ENCODE peak calls at places on chromosomes 13 and 19, in four cellular contexts. One of them, this sample, is unnamed.

GRCh38 chr19:46963093-46963734 is 56.4 kb upstream of the NPAS1 start:
- DNase-seq in tibial artery: no peak
- DNase-seq in CD8-positive, alpha-beta memory T cell: no peak
- DNase-seq in GM23338: no peak
- DNase-seq in this sample: no peak

GRCh38 chr13:25722893-25723292 is 328.9 kb downstream of the SHISA2 start:
- DNase-seq in tibial artery: no peak
- DNase-seq in CD8-positive, alpha-beta memory T cell: no peak
- DNase-seq in GM23338: no peak
- DNase-seq in this sample: no peak

GRCh38 chr19:6313398-6313969 is 19.9 kb downstream of the ACER1 start:
- DNase-seq in tibial artery: no peak
- DNase-seq in CD8-positive, alpha-beta memory T cell: no peak
- DNase-seq in GM23338: no peak
- DNase-seq in this sample: no peak

GRCh38 chr13:62997038-62997619 is 1581.5 kb upstream of the PCDH20 start:
- DNase-seq in tibial artery: no peak
- DNase-seq in CD8-positive, alpha-beta memory T cell: no peak
- DNase-seq in GM23338: no peak
- DNase-seq in this sample: no peak

GRCh38 chr19:7970716-7971448 is 27.4 kb upstream of the TIMM44 start:
- DNase-seq in tibial artery: no peak
- DNase-seq in CD8-positive, alpha-beta memory T cell: no peak
- DNase-seq in GM23338: peak; percentile 94
- DNase-seq in this sample: no peak

GRCh38 chr19:50332264-50333038 is 3.3 kb upstream of the KCNC3 start:
- DNase-seq in tibial artery: no peak
- DNase-seq in CD8-positive, alpha-beta memory T cell: no peak
- DNase-seq in GM23338: peak; percentile 86
- DNase-seq in this sample: no peak

GRCh38 chr19:54188224-54188871 is 1.0 kb downstream of the MBOAT7 start:
- DNase-seq in tibial artery: no peak
- DNase-seq in CD8-positive, alpha-beta memory T cell: peak; percentile 58
- DNase-seq in GM23338: peak; percentile 45
- DNase-seq in this sample: no peak

GRCh38 chr19:27858981-27859581 is 1353.9 kb downstream of the UQCRFS1 start:
- DNase-seq in tibial artery: no peak
- DNase-seq in CD8-positive, alpha-beta memory T cell: no peak
- DNase-seq in GM23338: no peak
- DNase-seq in this sample: no peak

GRCh38 chr19:48837081-48837524 is 812 bp upstream of the HSD17B14 start:
- DNase-seq in tibial artery: peak; percentile 96
- DNase-seq in CD8-positive, alpha-beta memory T cell: peak; percentile 80
- DNase-seq in GM23338: peak; percentile 99
- DNase-seq in this sample: peak; percentile 78

GRCh38 chr13:48580185-48580803 is 47.4 kb upstream of the RCBTB2 start:
- DNase-seq in tibial artery: peak; percentile 79
- DNase-seq in CD8-positive, alpha-beta memory T cell: peak; percentile 70
- DNase-seq in GM23338: peak; percentile 84
- DNase-seq in this sample: peak; percentile 72

GRCh38 chr19:18377026-18377425 is 8.9 kb upstream of the GDF15 start:
- DNase-seq in tibial artery: no peak
- DNase-seq in CD8-positive, alpha-beta memory T cell: no peak
- DNase-seq in GM23338: no peak
- DNase-seq in this sample: no peak

GRCh38 chr13:21902709-21903098 is 231.8 kb downstream of the FGF9 start:
- DNase-seq in tibial artery: no peak
- DNase-seq in CD8-positive, alpha-beta memory T cell: no peak
- DNase-seq in GM23338: no peak
- DNase-seq in this sample: no peak

GRCh38 chr13:109146912-109147624 is 517.7 kb downstream of the MYO16 start:
- DNase-seq in tibial artery: no peak
- DNase-seq in CD8-positive, alpha-beta memory T cell: no peak
- DNase-seq in GM23338: no peak
- DNase-seq in this sample: no peak

GRCh38 chr13:109146393-109146792 is 517.0 kb downstream of the MYO16 start:
- DNase-seq in tibial artery: no peak
- DNase-seq in CD8-positive, alpha-beta memory T cell: no peak
- DNase-seq in GM23338: no peak
- DNase-seq in this sample: no peak

GRCh38 chr13:109145631-109146030 is 516.2 kb downstream of the MYO16 start:
- DNase-seq in tibial artery: no peak
- DNase-seq in CD8-positive, alpha-beta memory T cell: no peak
- DNase-seq in GM23338: peak; percentile 70
- DNase-seq in this sample: peak; percentile 48

GRCh38 chr13:109150691-109151090 is 521.3 kb downstream of the MYO16 start:
- DNase-seq in tibial artery: no peak
- DNase-seq in CD8-positive, alpha-beta memory T cell: no peak
- DNase-seq in GM23338: no peak
- DNase-seq in this sample: no peak

DNA sequence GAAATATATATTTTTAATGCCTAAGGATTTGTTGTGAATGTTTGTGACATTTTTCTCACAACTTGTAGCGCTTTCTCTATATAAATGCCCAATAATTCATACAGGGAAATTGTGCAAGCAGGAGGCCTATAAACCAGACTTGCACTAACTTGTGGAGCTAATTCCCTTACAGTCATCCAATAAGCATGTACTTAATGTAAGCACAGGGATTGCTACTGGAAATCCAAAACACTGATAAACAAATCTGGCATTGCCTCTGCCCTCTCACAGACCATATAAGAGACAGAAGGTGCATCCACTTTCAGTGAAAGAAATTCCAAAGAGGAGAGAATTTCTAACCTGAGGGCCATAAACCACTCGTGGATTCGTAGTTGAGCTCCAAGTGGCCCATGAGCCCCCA is 518.8 kb downstream of the MYO16 start:
- DNase-seq in tibial artery: no peak
- DNase-seq in CD8-positive, alpha-beta memory T cell: no peak
- DNase-seq in GM23338: no peak
- DNase-seq in this sample: no peak
- H3K27ac ChIP-seq in tibial artery: no peak overlapping the region
- H3K27ac ChIP-seq in CD8-positive, alpha-beta memory T cell: no peak overlapping the region
- H3K27ac ChIP-seq in GM23338: no peak overlapping the region
- H3K27ac ChIP-seq in this sample: no peak overlapping the region

GRCh38 chr13:76711515-76712182 is 174.6 kb downstream of the KCTD12 start:
- DNase-seq in tibial artery: peak; percentile 66
- DNase-seq in CD8-positive, alpha-beta memory T cell: no peak
- DNase-seq in GM23338: no peak
- DNase-seq in this sample: no peak
- H3K27ac ChIP-seq in tibial artery: no peak overlapping the region
- H3K27ac ChIP-seq in CD8-positive, alpha-beta memory T cell: no peak overlapping the region
- H3K27ac ChIP-seq in GM23338: no peak overlapping the region
- H3K27ac ChIP-seq in this sample: no peak overlapping the region

GRCh38 chr13:27621116-27621365 is 651 bp upstream of the POLR1D start:
- DNase-seq in tibial artery: no peak
- DNase-seq in CD8-positive, alpha-beta memory T cell: no peak
- DNase-seq in GM23338: no peak
- DNase-seq in this sample: no peak
- H3K27ac ChIP-seq in tibial artery: peak overlapping the region; percentile 95
- H3K27ac ChIP-seq in CD8-positive, alpha-beta memory T cell: peak overlapping the region; percentile 90
- H3K27ac ChIP-seq in GM23338: peak overlapping the region; percentile 97
- H3K27ac ChIP-seq in this sample: peak overlapping the region; percentile 88

GRCh38 chr19:16611121-16611520 is 16.9 kb downstream of the MED26 start:
- DNase-seq in tibial artery: no peak
- DNase-seq in CD8-positive, alpha-beta memory T cell: no peak
- DNase-seq in GM23338: no peak
- DNase-seq in this sample: no peak
- H3K27ac ChIP-seq in tibial artery: no peak overlapping the region
- H3K27ac ChIP-seq in CD8-positive, alpha-beta memory T cell: no peak overlapping the region
- H3K27ac ChIP-seq in GM23338: no peak overlapping the region
- H3K27ac ChIP-seq in this sample: no peak overlapping the region